ENCODE peak calls at places on chromosomes 12 and 14, in six cellular contexts. H is endothelial cell of umbilical vein, T is OCI-LY7, N is neural progenitor cell, P is mammary epithelial cell, B is HCT116. A is an unnamed sample.

GRCh38 chr12:132451172-132451835 is 38.6 kb upstream of the FBRSL1 start:
- DNase-seq in H (no peak), T (no peak), N (no peak), P (no peak), B (no peak), A (no peak)

GRCh38 chr12:109130755-109131521 is 14.6 kb downstream of the ACACB start:
- DNase-seq in H (no peak), T (peak), N (peak), P (no peak), B (peak), A (no peak)

GRCh38 chr12:45232146-45232731 is 16.3 kb downstream of the ANO6 start:
- DNase-seq in H (no peak), T (no peak), N (no peak), P (no peak), B (no peak), A (no peak)

GRCh38 chr12:108750471-108751402 is 19.4 kb upstream of the CORO1C start:
- DNase-seq in H (no peak), T (no peak), N (peak), P (no peak), B (no peak), A (peak)

GRCh38 chr12:19437996-19438395 is 1.3 kb upstream of the AEBP2 start:
- DNase-seq in H (no peak), T (no peak), N (peak), P (no peak), B (no peak), A (no peak)

GRCh38 chr14:66268802-66269334 is 217.3 kb upstream of the CCDC196 start:
- DNase-seq in H (no peak), T (no peak), N (no peak), P (peak), B (no peak), A (no peak)

GRCh38 chr14:68510201-68510600 is 282.7 kb downstream of the ZFP36L1 start:
- DNase-seq in H (no peak), T (no peak), N (no peak), P (no peak), B (no peak), A (no peak)

GRCh38 chr12:32726286-32726685 is 29.4 kb downstream of the YARS2 start:
- DNase-seq in H (no peak), T (no peak), N (no peak), P (no peak), B (no peak), A (no peak)

GRCh38 chr12:109670647-109671046 is 43.0 kb upstream of the FAM222A start:
- DNase-seq in H (no peak), T (no peak), N (peak), P (no peak), B (no peak), A (peak)

GRCh38 chr12:52826611-52827498 is 7.3 kb downstream of the KRT79 start:
- DNase-seq in H (no peak), T (no peak), N (no peak), P (no peak), B (no peak), A (no peak)

GRCh38 chr12:112590281-112590680 is 171.5 kb downstream of the PTPN11 start:
- DNase-seq in H (no peak), T (no peak), N (no peak), P (no peak), B (no peak), A (peak)

GRCh38 chr12:50765325-50765911 is 1.5 kb downstream of the ATF1 start:
- DNase-seq in H (peak), T (peak), N (peak), P (peak), B (no peak), A (peak)

GRCh38 chr12:31089072-31089471 is 15.4 kb downstream of the DDX11 start:
- DNase-seq in H (no peak), T (no peak), N (no peak), P (no peak), B (no peak), A (peak)

GRCh38 chr14:104930526-104931322 is 6.0 kb downstream of the PLD4 start:
- DNase-seq in H (no peak), T (no peak), N (no peak), P (no peak), B (no peak), A (peak)

GRCh38 chr12:83322816-83323215 is 636.1 kb downstream of the TMTC2 start:
- DNase-seq in H (no peak), T (no peak), N (no peak), P (no peak), B (no peak), A (no peak)

GRCh38 chr12:46373303-46374182 is 970 bp upstream of the SLC38A2 start:
- DNase-seq in H (peak), T (peak), N (peak), P (peak), B (no peak), A (peak)

GRCh38 chr12:59499774-59500173 is 96.1 kb upstream of the SLC16A7 start:
- DNase-seq in H (no peak), T (no peak), N (no peak), P (no peak), B (no peak), A (no peak)

GRCh38 chr12:4031703-4032291 is 158.6 kb upstream of the PARP11 start:
- DNase-seq in H (peak), T (no peak), N (no peak), P (peak), B (no peak), A (peak)

DNA sequence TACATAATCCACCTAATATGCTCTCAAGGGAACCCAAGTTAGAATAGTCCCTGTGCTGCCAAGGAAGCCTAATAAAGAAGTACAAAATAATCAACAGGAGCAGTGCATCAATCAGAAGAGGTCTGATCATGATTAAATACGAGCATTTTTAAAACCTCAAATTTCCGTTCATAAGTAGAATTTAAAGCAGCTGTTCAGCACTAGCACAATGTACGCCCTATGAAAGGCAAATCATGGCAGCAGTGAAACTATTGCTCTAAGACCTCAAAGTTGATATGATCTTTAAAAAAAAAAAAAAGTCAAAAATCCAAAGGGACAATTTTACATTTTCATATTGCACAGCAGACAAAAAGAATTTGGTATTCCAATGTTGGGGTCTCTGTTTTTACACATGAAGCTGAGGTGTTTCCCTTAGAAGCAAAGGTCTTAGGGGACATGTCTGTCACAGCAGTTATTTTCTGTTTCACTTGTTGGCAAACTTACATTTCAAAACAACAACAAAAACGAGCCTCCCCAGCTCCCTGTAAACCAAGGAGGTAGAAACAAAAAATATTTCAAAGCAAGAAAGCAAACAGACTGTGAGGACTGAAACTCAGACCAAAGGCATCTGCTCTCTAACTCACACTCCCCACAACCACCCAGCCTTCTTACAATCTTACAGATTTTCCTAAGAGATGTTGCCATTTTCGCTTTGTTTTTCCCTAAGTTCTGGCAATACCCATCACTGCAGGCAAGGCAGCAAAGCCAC is 28.2 kb downstream of the SOX5 start:
- DNase-seq in H (no peak), T (no peak), N (no peak), P (no peak), B (no peak), A (no peak)
- H2AFZ ChIP-seq in H (no peak), T (no peak), N (no peak), P (no peak), B (no peak), A (no peak)

GRCh38 chr14:74571441-74571841 is 40.6 kb downstream of the LTBP2 start:
- DNase-seq in H (no peak), T (no peak), N (no peak), P (no peak), B (no peak), A (no peak)
- H2AFZ ChIP-seq in H (no peak), T (no peak), N (no peak), P (no peak), B (peak), A (no peak)

GRCh38 chr12:68260153-68260552 is 6.7 kb upstream of the IL22 start:
- DNase-seq in H (no peak), T (no peak), N (no peak), P (no peak), B (no peak), A (no peak)
- H2AFZ ChIP-seq in H (no peak), T (no peak), N (no peak), P (no peak), B (no peak), A (no peak)

DNA sequence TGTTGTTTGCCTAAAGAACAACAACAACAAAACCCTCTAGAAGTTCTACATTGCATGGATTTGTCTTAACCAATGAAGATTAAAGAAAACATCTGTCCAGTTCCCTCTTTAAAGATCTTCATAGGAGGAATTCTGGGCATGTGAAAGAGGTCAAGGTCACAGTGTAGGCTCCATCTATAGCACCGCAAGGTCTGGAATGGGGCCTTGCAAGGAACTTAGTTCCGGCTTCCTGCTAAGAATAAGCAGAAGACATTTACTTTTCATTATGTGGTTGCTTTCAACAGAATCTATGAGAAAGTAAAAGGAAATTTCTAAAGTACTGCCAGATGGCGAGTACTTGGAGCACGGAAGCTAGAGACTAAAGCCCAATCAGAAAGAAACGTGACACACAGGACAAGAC is 57.2 kb upstream of the GNPNAT1 start:
- DNase-seq in H (no peak), T (no peak), N (no peak), P (no peak), B (no peak), A (no peak)
- H2AFZ ChIP-seq in H (no peak), T (no peak), N (no peak), P (no peak), B (no peak), A (no peak)

DNA sequence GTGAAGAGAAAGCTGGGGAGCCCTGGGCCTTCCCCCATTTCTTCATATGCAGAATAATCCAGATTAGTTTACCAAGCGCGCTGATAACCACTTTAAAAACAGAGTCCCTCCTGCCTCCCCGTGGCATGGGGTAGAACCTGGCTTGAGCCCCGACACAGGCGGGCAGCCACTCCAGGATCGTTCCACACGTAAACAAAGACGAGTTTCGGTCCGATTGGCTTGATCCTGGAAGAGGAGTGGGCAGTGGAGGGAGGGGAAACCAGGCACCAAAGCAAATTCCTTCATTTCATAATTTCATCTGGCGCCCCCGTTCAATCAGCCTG is 909 bp upstream of the GPRC5A start:
- DNase-seq in H (peak), T (no peak), N (no peak), P (no peak), B (no peak), A (no peak)
- H2AFZ ChIP-seq in H (peak), T (no peak), N (peak), P (peak), B (no peak), A (peak)

GRCh38 chr12:124632510-124632909 is 65.1 kb upstream of the NCOR2 start:
- DNase-seq in H (no peak), T (no peak), N (peak), P (no peak), B (no peak), A (no peak)
- H2AFZ ChIP-seq in H (no peak), T (no peak), N (peak), P (peak), B (no peak), A (no peak)

GRCh38 chr14:54919330-54919729 is 16.7 kb upstream of the GCH1 start:
- DNase-seq in H (no peak), T (no peak), N (no peak), P (no peak), B (no peak), A (no peak)

GRCh38 chr14:54918427-54918826 is 15.8 kb upstream of the GCH1 start:
- DNase-seq in H (no peak), T (no peak), N (no peak), P (no peak), B (no peak), A (no peak)

GRCh38 chr14:54920052-54920451 is 17.4 kb upstream of the GCH1 start:
- DNase-seq in H (no peak), T (no peak), N (no peak), P (no peak), B (no peak), A (no peak)

GRCh38 chr14:54927551-54927950 is 24.9 kb upstream of the GCH1 start:
- DNase-seq in H (no peak), T (no peak), N (no peak), P (no peak), B (no peak), A (no peak)

GRCh38 chr14:54922598-54922997 is 20.0 kb upstream of the GCH1 start:
- DNase-seq in H (no peak), T (no peak), N (no peak), P (no peak), B (no peak), A (no peak)
- H2AFZ ChIP-seq in H (no peak), T (no peak), N (no peak), P (no peak), B (no peak), A (no peak)

DNA sequence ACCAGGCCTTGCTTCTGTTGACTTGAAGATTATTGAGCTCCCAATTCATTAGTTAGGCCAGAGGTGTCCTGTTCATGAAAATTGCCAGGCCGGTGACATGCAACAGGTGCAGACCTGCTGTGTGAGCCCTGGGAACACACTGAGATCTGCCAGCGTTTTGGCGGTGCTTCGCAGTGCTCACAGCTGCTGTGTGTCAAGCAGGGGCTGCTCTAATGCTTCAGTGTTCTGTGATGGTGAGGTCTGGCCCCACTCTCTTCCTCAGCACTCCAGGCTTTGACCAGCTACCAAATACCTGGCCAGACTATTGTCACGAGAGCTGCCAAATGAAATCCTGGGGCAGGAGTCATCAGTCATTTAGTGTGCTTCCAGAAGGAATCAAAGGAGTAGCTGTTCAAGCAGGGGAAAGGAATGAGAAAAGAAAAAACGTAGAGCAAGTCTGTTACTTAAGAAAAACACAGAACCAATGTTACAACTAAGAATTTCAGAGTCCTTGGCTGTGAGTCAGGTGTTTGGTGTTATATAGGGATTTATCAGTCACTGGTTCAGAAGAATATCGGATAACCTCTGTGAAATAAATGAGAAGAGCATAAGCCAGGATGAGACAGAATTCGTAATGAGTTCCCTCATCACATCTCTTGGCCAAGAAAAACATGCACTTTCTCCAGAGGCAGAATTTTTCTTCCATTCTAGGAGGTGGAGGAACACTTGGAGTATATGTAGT is 150.8 kb downstream of the FBXL14 start:
- DNase-seq in H (no peak), T (no peak), N (no peak), P (peak), B (no peak), A (no peak)
- H2AFZ ChIP-seq in H (no peak), T (no peak), N (no peak), P (peak), B (no peak), A (no peak)

GRCh38 chr12:81759215-81759991 is at the start of gene PPFIA2:
- DNase-seq in H (no peak), T (no peak), N (peak), P (no peak), B (no peak), A (peak)
- H2AFZ ChIP-seq in H (peak), T (no peak), N (peak), P (peak), B (peak), A (no peak)